ENCODE peak calls at places on chromosome X, in six cellular contexts. A, K, W, Q, O and U are unnamed samples.

GRCh38 chrX:46737462-46737861 is 21.5 kb downstream of the SLC9A7 start:
- DNase-seq in W (no peak), Q (peak; percentile 30), A (no peak), K (peak; percentile 13), O (peak; percentile 82), U (no peak)

GRCh38 chrX:39854772-39855747 is 242.7 kb downstream of the BCOR start:
- DNase-seq in K (no peak), O (no peak), W (no peak), Q (no peak), A (peak; percentile 69), U (peak; percentile 70)

GRCh38 chrX:56813318-56813837 is 84.3 kb downstream of the NBDY start:
- DNase-seq in K (peak; percentile 95), A (peak; percentile 19), Q (peak; percentile 67), O (peak; percentile 84), W (no peak), U (peak; percentile 46)

GRCh38 chrX:138945219-138945618 is 233.7 kb upstream of the FGF13 start:
- DNase-seq in Q (peak; percentile 15), W (no peak), K (peak; percentile 52), A (no peak), O (no peak), U (no peak)

GRCh38 chrX:66176134-66176533 is 12.1 kb downstream of the HEPH start:
- DNase-seq in A (no peak), W (no peak), O (no peak), K (no peak), Q (no peak), U (no peak)

GRCh38 chrX:141791856-141792255 is 46.3 kb upstream of the MAGEC3 start:
- DNase-seq in A (no peak), O (peak; percentile 20), W (no peak), K (no peak), Q (no peak), U (no peak)

GRCh38 chrX:3711331-3711917 is 2.0 kb downstream of the PRKX start:
- DNase-seq in Q (no peak), W (no peak), A (no peak), O (peak; percentile 9), K (no peak), U (no peak)

GRCh38 chrX:154313147-154313546 is 17.6 kb downstream of the TKTL1 start:
- DNase-seq in Q (no peak), O (no peak), K (no peak), W (no peak), A (no peak), U (no peak)

GRCh38 chrX:57417827-57418226 is 131.3 kb downstream of the FAAH2 start:
- DNase-seq in Q (no peak), O (no peak), K (no peak), W (no peak), A (no peak), U (no peak)

GRCh38 chrX:136028383-136028984 is 43.2 kb downstream of the SLC9A6 start:
- DNase-seq in K (peak; percentile 48), Q (peak; percentile 23), W (peak; percentile 47), A (no peak), O (peak; percentile 73), U (no peak)

GRCh38 chrX:153906126-153906917 is 1.8 kb downstream of the AVPR2 start:
- DNase-seq in O (no peak), A (no peak), Q (no peak), K (no peak), W (no peak), U (no peak)

GRCh38 chrX:115602729-115603389 is 41.9 kb downstream of the PLS3 start:
- DNase-seq in O (peak; percentile 43), Q (no peak), A (no peak), W (no peak), K (peak; percentile 59), U (no peak)

GRCh38 chrX:69306063-69306404 is 140.8 kb upstream of the PJA1 start:
- DNase-seq in Q (no peak), A (no peak), O (no peak), K (no peak), W (no peak), U (no peak)

GRCh38 chrX:115533485-115533884 is 27.5 kb upstream of the PLS3 start:
- DNase-seq in Q (peak; percentile 33), O (peak; percentile 72), W (no peak), A (no peak), K (peak; percentile 37), U (no peak)

GRCh38 chrX:152072236-152072635 is 66.1 kb downstream of the MAGEA10 start:
- DNase-seq in Q (peak; percentile 77), O (peak; percentile 87), K (peak; percentile 81), W (no peak), A (no peak), U (no peak)

GRCh38 chrX:132676561-132677186 is 187.8 kb upstream of the MBNL3 start:
- DNase-seq in O (no peak), Q (peak; percentile 3), A (no peak), K (peak; percentile 7), W (no peak), U (no peak)